ENCODE peak calls at places on chromosomes 1 and 21, in four cellular contexts. I, Z, A and U are unnamed samples. For H3K27me3, the result is how much of the 10 kb centered on the place peaks cover.

GRCh38 chr21:35475768-35476167 is 426.7 kb upstream of the RUNX1 start:
- DNase-seq in I (no peak), A (no peak), Z (no peak), U (no peak)

GRCh38 chr1:24189528-24189927 is 2.4 kb upstream of the IFNLR1 start:
- DNase-seq in A (no peak), Z (no peak), I (no peak), U (peak)

GRCh38 chr1:21072721-21073120 is 104.0 kb downstream of the EIF4G3 start:
- DNase-seq in A (no peak), Z (no peak), I (no peak), U (no peak)

GRCh38 chr1:245380790-245381535 is 226.2 kb downstream of the KIF26B start:
- DNase-seq in Z (no peak), I (no peak), A (no peak), U (no peak)

GRCh38 chr1:220922951-220923350 is 43.7 kb downstream of the HLX start:
- DNase-seq in I (no peak), Z (no peak), A (no peak), U (no peak)

GRCh38 chr1:41664861-41665640 is 180.6 kb upstream of the EDN2 start:
- DNase-seq in Z (no peak), A (no peak), I (no peak), U (no peak)

GRCh38 chr1:171772312-171772711 is 9.1 kb upstream of the METTL13 start:
- DNase-seq in I (no peak), Z (no peak), A (no peak), U (no peak)

GRCh38 chr1:158931055-158931737 is at the start of gene PYHIN1:
- DNase-seq in A (no peak), I (no peak), Z (no peak), U (no peak)

GRCh38 chr21:33427051-33427450 is 23.8 kb downstream of the IFNGR2 start:
- DNase-seq in Z (no peak), I (no peak), A (no peak), U (no peak)

GRCh38 chr1:94927405-94928175 is 680 bp upstream of the CNN3 start:
- DNase-seq in A (no peak), Z (peak), I (peak), U (no peak)

GRCh38 chr1:179742717-179743678 is at the start of gene FAM163A:
- DNase-seq in A (no peak), I (peak), Z (no peak), U (peak)

GRCh38 chr1:206969090-206969489 is 1.2 kb downstream of the FCAMR start:
- DNase-seq in I (no peak), Z (no peak), A (no peak), U (no peak)

GRCh38 chr1:113219828-113220227 is 146.8 kb downstream of the LRIG2 start:
- DNase-seq in I (no peak), A (no peak), Z (no peak), U (no peak)

GRCh38 chr1:243421784-243422183 is 165.9 kb downstream of the SDCCAG8 start:
- DNase-seq in A (peak), Z (peak), I (peak), U (peak)

GRCh38 chr1:214296860-214297699 is 16.1 kb downstream of the SMYD2 start:
- DNase-seq in A (no peak), I (no peak), Z (no peak), U (no peak)

GRCh38 chr1:23249785-23250184 is 32.5 kb upstream of the HTR1D start:
- DNase-seq in A (no peak), Z (no peak), I (no peak), U (no peak)

GRCh38 chr1:162381941-162382750 is 618 bp downstream of the C1orf226 start:
- DNase-seq in I (peak), A (no peak), Z (no peak), U (no peak)

GRCh38 chr21:31987696-31988095 is 114.9 kb downstream of the HUNK start:
- DNase-seq in A (no peak), I (no peak), Z (no peak), U (no peak)

GRCh38 chr1:163054056-163054706 is 15.0 kb upstream of the RGS4 start:
- DNase-seq in Z (no peak), A (no peak), I (no peak), U (no peak)

GRCh38 chr1:210828996-210829596 is 304.9 kb downstream of the KCNH1 start:
- DNase-seq in Z (no peak), I (no peak), A (no peak), U (no peak)

GRCh38 chr1:31785020-31785946 is 21.1 kb upstream of the ADGRB2 start:
- DNase-seq in A (no peak), I (peak), Z (no peak), U (peak)

GRCh38 chr1:53378932-53379661 is 51.2 kb upstream of the LRP8 start:
- DNase-seq in A (no peak), Z (no peak), I (no peak), U (no peak)

GRCh38 chr1:86169625-86170024 is 13.1 kb upstream of the COL24A1 start:
- DNase-seq in I (no peak), Z (no peak), A (no peak), U (no peak)

GRCh38 chr1:56034222-56034621 is 545.1 kb downstream of the PLPP3 start:
- DNase-seq in Z (no peak), I (no peak), A (no peak), U (no peak)

GRCh38 chr1:59685666-59686065 is 129.1 kb upstream of the HOOK1 start:
- DNase-seq in I (no peak), A (no peak), Z (no peak), U (no peak)

GRCh38 chr1:108811611-108812010 is 45.3 kb downstream of the AKNAD1 start:
- DNase-seq in A (no peak), I (no peak), Z (no peak), U (no peak)

GRCh38 chr21:43323244-43324005 is 103.5 kb downstream of the SIK1 start:
- DNase-seq in Z (peak), I (peak), A (peak), U (peak)

GRCh38 chr21:38798081-38798480 is 7.6 kb upstream of the ETS2 start:
- DNase-seq in I (no peak), A (no peak), Z (no peak), U (no peak)

GRCh38 chr21:38794978-38795377 is 10.8 kb upstream of the ETS2 start:
- DNase-seq in A (no peak), I (no peak), Z (no peak), U (no peak)

GRCh38 chr21:38795475-38795874 is 10.3 kb upstream of the ETS2 start:
- DNase-seq in Z (no peak), I (no peak), A (no peak), U (no peak)

GRCh38 chr21:38797470-38797869 is 8.3 kb upstream of the ETS2 start:
- DNase-seq in I (no peak), Z (no peak), A (no peak), U (no peak)

GRCh38 chr21:38796426-38796825 is 9.3 kb upstream of the ETS2 start:
- DNase-seq in Z (no peak), A (no peak), I (no peak), U (no peak)
- TF ChIP-seq CTCF in Z (no peak), A (no peak), I (no peak), U (no peak)

GRCh38 chr1:984476-984814 is 2.6 kb upstream of the PERM1 start:
- DNase-seq in A (no peak), Z (no peak), I (no peak), U (no peak)
- H3K4me3 ChIP-seq in A (peak), Z (no peak), I (no peak), U (no peak)

GRCh38 chr1:209205039-209205438 is 378.5 kb upstream of the CAMK1G start:
- DNase-seq in Z (no peak), A (no peak), I (no peak), U (no peak)
- H3K27me3 ChIP-seq in Z (under half), A (under half), I (under half), U (under half)

GRCh38 chr1:15506831-15507230 is 17.2 kb downstream of the CASP9 start:
- DNase-seq in A (no peak), I (no peak), Z (no peak), U (no peak)
- TF ChIP-seq CTCF in A (no peak), I (no peak), Z (no peak), U (no peak)

GRCh38 chr1:228276361-228276831 is 68.6 kb downstream of the OBSCN start:
- DNase-seq in A (no peak), I (peak), Z (no peak), U (no peak)

GRCh38 chr1:228278432-228278941 is 70.6 kb downstream of the OBSCN start:
- DNase-seq in I (peak), Z (no peak), A (no peak), U (no peak)

GRCh38 chr1:228277491-228278431 is 69.9 kb downstream of the OBSCN start:
- DNase-seq in A (peak), I (peak), Z (no peak), U (peak)

GRCh38 chr1:228275435-228276342 is 67.8 kb downstream of the OBSCN start:
- DNase-seq in I (peak), A (peak), Z (peak), U (peak)

DNA sequence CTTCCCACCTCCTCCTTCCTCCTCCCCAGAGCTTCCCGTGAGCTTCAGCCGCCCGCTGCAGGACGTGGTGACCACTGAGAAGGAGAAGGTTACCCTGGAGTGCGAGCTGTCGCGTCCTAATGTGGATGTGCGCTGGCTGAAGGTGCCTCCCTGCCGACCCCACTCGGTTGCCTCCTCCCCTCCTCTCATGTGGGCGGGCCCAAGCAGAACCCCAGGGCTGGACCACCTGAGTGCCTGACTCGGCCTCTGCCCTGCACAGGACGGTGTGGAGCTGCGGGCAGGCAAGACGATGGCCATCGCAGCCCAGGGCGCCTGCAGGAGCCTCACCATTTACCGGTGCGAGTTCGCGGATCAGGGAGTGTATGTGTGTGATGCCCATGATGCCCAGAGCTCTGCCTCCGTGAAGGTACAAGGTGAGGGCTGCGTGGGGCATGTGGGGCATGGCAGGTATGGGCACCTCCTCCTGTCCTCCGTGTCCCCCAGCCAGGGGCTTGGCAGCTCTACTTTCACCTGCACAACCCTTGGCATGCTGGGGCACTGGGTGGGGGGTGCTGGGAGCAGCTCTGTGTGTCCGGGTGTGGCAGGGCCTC is 69.2 kb downstream of the OBSCN start:
- DNase-seq in A (no peak), Z (no peak), I (peak), U (peak)
- H3K4me3 ChIP-seq in A (peak), Z (no peak), I (no peak), U (no peak)

DNA sequence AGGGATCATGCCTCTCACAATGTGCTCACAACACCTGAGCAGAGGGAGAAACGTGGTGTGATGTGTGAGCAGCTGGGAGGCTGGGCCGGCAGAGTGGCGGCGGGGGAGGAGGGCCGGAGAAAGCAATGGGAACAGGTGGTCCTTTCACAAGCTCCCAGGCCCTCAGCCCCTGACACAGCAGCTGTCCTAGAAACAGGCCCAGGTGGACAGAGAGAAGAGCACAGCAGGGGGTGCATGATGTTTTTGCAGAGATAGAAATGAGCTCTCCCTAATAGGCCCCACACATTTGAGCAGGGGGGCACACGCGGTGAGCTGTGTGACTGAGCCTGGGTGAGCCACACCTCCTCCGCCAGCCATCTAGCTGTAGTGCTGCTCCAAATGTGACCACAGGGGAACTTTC is 7.6 kb upstream of the RGS16 start:
- DNase-seq in A (no peak), I (no peak), Z (no peak), U (no peak)
- H3K27me3 ChIP-seq in A (under half), I (under half), Z (under half), U (under half)

DNA sequence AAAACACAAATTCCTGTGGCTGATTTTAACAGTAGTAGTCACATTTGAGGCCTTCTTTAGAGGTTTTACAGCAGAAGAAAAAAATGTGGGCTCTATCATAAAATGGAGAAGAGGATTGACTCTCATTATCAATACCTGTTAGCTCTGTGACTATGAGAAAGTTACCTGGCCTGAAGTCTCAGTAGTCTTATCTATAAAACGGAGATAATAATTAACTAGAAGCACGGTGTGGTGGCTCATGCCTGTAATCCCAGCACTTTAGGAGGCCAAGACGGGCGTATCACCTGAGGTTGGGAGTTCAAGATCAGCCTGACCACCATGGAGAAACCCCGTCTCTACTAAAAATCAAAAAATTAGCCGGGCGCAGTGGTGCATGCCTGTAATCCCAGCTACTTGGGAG is 90.4 kb upstream of the PLPPR4 start:
- DNase-seq in I (no peak), Z (no peak), A (no peak), U (no peak)
- TF ChIP-seq CTCF in I (no peak), Z (no peak), A (no peak), U (no peak)

GRCh38 chr1:51168266-51168845 is 66.3 kb downstream of the C1orf185 start:
- DNase-seq in I (no peak), Z (no peak), A (no peak), U (no peak)

GRCh38 chr1:51165540-51165939 is 63.5 kb downstream of the C1orf185 start:
- DNase-seq in I (no peak), Z (no peak), A (no peak), U (no peak)

GRCh38 chr1:51170342-51170741 is 65.7 kb upstream of the RNF11 start:
- DNase-seq in I (no peak), A (no peak), Z (no peak), U (no peak)

DNA sequence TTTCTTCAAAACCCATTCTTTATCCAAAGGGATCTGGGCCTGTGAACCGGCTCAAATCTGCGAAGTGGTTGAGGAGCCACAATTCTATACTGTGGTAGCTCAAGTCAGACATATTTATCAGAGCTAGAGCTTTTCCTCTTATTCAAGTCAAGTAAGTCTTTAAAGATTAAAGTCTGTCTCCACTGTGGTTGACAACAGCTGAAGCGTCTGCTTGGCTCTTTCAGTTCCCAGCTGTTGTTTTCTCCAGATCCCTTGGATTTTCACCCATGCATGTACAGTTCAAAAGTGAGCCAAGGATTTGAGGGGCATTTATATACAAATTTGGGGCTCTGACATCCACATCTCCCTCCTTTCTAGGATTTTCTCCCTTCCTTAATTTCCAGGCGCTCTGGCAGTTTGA is 66.9 kb downstream of the C1orf185 start:
- DNase-seq in I (no peak), A (no peak), Z (no peak), U (no peak)
- H3K4me3 ChIP-seq in I (no peak), A (no peak), Z (no peak), U (no peak)